ENCODE peak calls at places on chromosome 17, in four cellular contexts. A is activated naive CD8-positive, alpha-beta T cell treated with anti-CD3 and anti-CD28 coated beads, Interleukin-2, amount 50 U/mL, for 24 hours; K is NCI-H1048; V is left ventricle myocardium inferior. H is an unnamed sample.

GRCh38 chr17:80036715-80037477 is 454 bp downstream of the CCDC40 start:
- DNase-seq in K (no peak), A (peak; percentile 38), V (no peak), H (no peak)

GRCh38 chr17:9363440-9364350 is 211.9 kb downstream of the STX8 start:
- DNase-seq in V (no peak), K (no peak), A (no peak), H (no peak)

GRCh38 chr17:70074991-70075390 is at the start of gene KCNJ16:
- DNase-seq in K (no peak), V (no peak), A (no peak), H (no peak)

GRCh38 chr17:81834831-81835267 is at the start of gene PPP1R27:
- DNase-seq in V (no peak), K (no peak), A (no peak), H (no peak)

GRCh38 chr17:38868095-38868967 is 1.5 kb upstream of the LASP1 start:
- DNase-seq in V (peak; percentile 77), A (peak; percentile 52), K (no peak), H (peak; percentile 90)

GRCh38 chr17:80216473-80217456 is 3.4 kb downstream of the SGSH start:
- DNase-seq in V (no peak), K (no peak), A (no peak), H (no peak)

GRCh38 chr17:76336756-76337412 is 16.8 kb downstream of the PRPSAP1 start:
- DNase-seq in A (no peak), V (no peak), K (no peak), H (no peak)

GRCh38 chr17:21239680-21240374 is 13.4 kb downstream of the NATD1 start:
- DNase-seq in K (no peak), A (no peak), V (no peak), H (no peak)